ENCODE peak calls at places on chromosomes 2 and 18, in five cellular contexts. One of them, this sample, is unnamed.

GRCh38 chr2:64797881-64798590 is 144.3 kb upstream of the SERTAD2 start:
- DNase-seq in uterus: no peak
- DNase-seq in endothelial cell: no peak
- DNase-seq in brain microvascular endothelial cell: no peak
- DNase-seq in B cell: no peak
- DNase-seq in this sample: no peak

GRCh38 chr18:11154369-11154982 is 5.1 kb upstream of the PIEZO2 start:
- DNase-seq in uterus: no peak
- DNase-seq in endothelial cell: no peak
- DNase-seq in brain microvascular endothelial cell: no peak
- DNase-seq in B cell: no peak
- DNase-seq in this sample: no peak

GRCh38 chr18:48718251-48718959 is 179.6 kb downstream of the CTIF start:
- DNase-seq in uterus: no peak
- DNase-seq in endothelial cell: no peak
- DNase-seq in brain microvascular endothelial cell: no peak
- DNase-seq in B cell: no peak
- DNase-seq in this sample: no peak

GRCh38 chr2:108268001-108268400 is 20.7 kb upstream of the SULT1C2 start:
- DNase-seq in uterus: no peak
- DNase-seq in endothelial cell: no peak
- DNase-seq in brain microvascular endothelial cell: peak
- DNase-seq in B cell: no peak
- DNase-seq in this sample: no peak

GRCh38 chr2:102967451-102967850 is 205.6 kb downstream of the TMEM182 start:
- DNase-seq in uterus: no peak
- DNase-seq in endothelial cell: no peak
- DNase-seq in brain microvascular endothelial cell: no peak
- DNase-seq in B cell: no peak
- DNase-seq in this sample: no peak

GRCh38 chr2:42266236-42266635 is 94.8 kb downstream of the COX7A2L start:
- DNase-seq in uterus: no peak
- DNase-seq in endothelial cell: no peak
- DNase-seq in brain microvascular endothelial cell: no peak
- DNase-seq in B cell: no peak
- DNase-seq in this sample: no peak

GRCh38 chr2:233418761-233419625 is 64.7 kb downstream of the DGKD start:
- DNase-seq in uterus: no peak
- DNase-seq in endothelial cell: no peak
- DNase-seq in brain microvascular endothelial cell: peak
- DNase-seq in B cell: peak
- DNase-seq in this sample: no peak

GRCh38 chr2:113233593-113234550 is 44.8 kb downstream of the PAX8 start:
- DNase-seq in uterus: no peak
- DNase-seq in endothelial cell: no peak
- DNase-seq in brain microvascular endothelial cell: no peak
- DNase-seq in B cell: no peak
- DNase-seq in this sample: no peak

GRCh38 chr2:218812861-218813260 is 18.7 kb downstream of the PRKAG3 start:
- DNase-seq in uterus: no peak
- DNase-seq in endothelial cell: no peak
- DNase-seq in brain microvascular endothelial cell: no peak
- DNase-seq in B cell: no peak
- DNase-seq in this sample: no peak

GRCh38 chr2:30235859-30236535 is 4.7 kb downstream of the LBH start:
- DNase-seq in uterus: no peak
- DNase-seq in endothelial cell: no peak
- DNase-seq in brain microvascular endothelial cell: no peak
- DNase-seq in B cell: no peak
- DNase-seq in this sample: no peak

GRCh38 chr18:73577365-73577764 is 570.3 kb downstream of the FBXO15 start:
- DNase-seq in uterus: no peak
- DNase-seq in endothelial cell: no peak
- DNase-seq in brain microvascular endothelial cell: no peak
- DNase-seq in B cell: no peak
- DNase-seq in this sample: no peak

GRCh38 chr18:50051288-50051687 is 143.7 kb downstream of the MYO5B start:
- DNase-seq in uterus: no peak
- DNase-seq in endothelial cell: no peak
- DNase-seq in brain microvascular endothelial cell: no peak
- DNase-seq in B cell: no peak
- DNase-seq in this sample: no peak

GRCh38 chr2:19476347-19476746 is 117.9 kb upstream of the OSR1 start:
- DNase-seq in uterus: no peak
- DNase-seq in endothelial cell: no peak
- DNase-seq in brain microvascular endothelial cell: no peak
- DNase-seq in B cell: no peak
- DNase-seq in this sample: no peak

GRCh38 chr2:142918624-142919023 is 41.2 kb downstream of the KYNU start:
- DNase-seq in uterus: no peak
- DNase-seq in endothelial cell: no peak
- DNase-seq in brain microvascular endothelial cell: no peak
- DNase-seq in B cell: no peak
- DNase-seq in this sample: no peak

GRCh38 chr2:6692061-6692460 is 173.6 kb downstream of the CMPK2 start:
- DNase-seq in uterus: no peak
- DNase-seq in endothelial cell: no peak
- DNase-seq in brain microvascular endothelial cell: no peak
- DNase-seq in B cell: no peak
- DNase-seq in this sample: no peak

GRCh38 chr18:28073658-28074057 is 103.3 kb downstream of the CDH2 start:
- DNase-seq in uterus: no peak
- DNase-seq in endothelial cell: no peak
- DNase-seq in brain microvascular endothelial cell: no peak
- DNase-seq in B cell: no peak
- DNase-seq in this sample: no peak

GRCh38 chr2:168961450-168962229 is 60.5 kb downstream of the G6PC2 start:
- DNase-seq in uterus: no peak
- DNase-seq in endothelial cell: peak
- DNase-seq in brain microvascular endothelial cell: peak
- DNase-seq in B cell: peak
- DNase-seq in this sample: peak

GRCh38 chr18:13452448-13452811 is 233.9 kb downstream of the LDLRAD4 start:
- DNase-seq in uterus: peak
- DNase-seq in endothelial cell: no peak
- DNase-seq in brain microvascular endothelial cell: peak
- DNase-seq in B cell: no peak
- DNase-seq in this sample: no peak

GRCh38 chr2:217309056-217309455 is 449.2 kb upstream of the TNP1 start:
- DNase-seq in uterus: no peak
- DNase-seq in endothelial cell: no peak
- DNase-seq in brain microvascular endothelial cell: no peak
- DNase-seq in B cell: no peak
- DNase-seq in this sample: no peak

GRCh38 chr2:101802329-101802728 is 104.8 kb downstream of the MAP4K4 start:
- DNase-seq in uterus: no peak
- DNase-seq in endothelial cell: no peak
- DNase-seq in brain microvascular endothelial cell: no peak
- DNase-seq in B cell: no peak
- DNase-seq in this sample: no peak

GRCh38 chr2:54239427-54239826 is 16.6 kb downstream of the TSPYL6 start:
- DNase-seq in uterus: no peak
- DNase-seq in endothelial cell: no peak
- DNase-seq in brain microvascular endothelial cell: peak
- DNase-seq in B cell: no peak
- DNase-seq in this sample: no peak

GRCh38 chr2:101698419-101699190 is 1.1 kb downstream of the MAP4K4 start:
- DNase-seq in uterus: no peak
- DNase-seq in endothelial cell: no peak
- DNase-seq in brain microvascular endothelial cell: no peak
- DNase-seq in B cell: no peak
- DNase-seq in this sample: no peak

GRCh38 chr2:95271381-95271971 is 2.8 kb upstream of the PROM2 start:
- DNase-seq in uterus: no peak
- DNase-seq in endothelial cell: no peak
- DNase-seq in brain microvascular endothelial cell: no peak
- DNase-seq in B cell: no peak
- DNase-seq in this sample: no peak

DNA sequence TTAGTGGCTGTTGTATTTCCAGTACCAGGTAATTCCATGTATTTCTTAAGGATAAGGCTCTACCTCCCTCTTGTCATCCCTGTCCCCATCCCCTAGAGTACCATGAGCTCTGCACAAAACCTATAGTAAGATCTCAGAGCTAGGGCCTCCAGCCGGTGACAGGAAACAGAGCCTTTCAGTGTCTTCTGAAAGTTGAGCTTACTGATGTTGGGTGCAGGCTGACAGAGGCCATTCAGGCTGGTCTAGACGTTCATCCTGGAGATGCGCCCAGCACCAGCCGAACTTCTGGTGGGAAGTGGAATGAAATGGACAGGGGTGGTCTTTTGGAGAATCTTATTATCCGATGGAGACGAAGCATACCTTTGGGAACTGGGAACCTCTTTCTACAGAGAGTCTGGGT is 16.7 kb upstream of the LYPD6B start:
- DNase-seq in uterus: no peak
- DNase-seq in endothelial cell: no peak
- DNase-seq in brain microvascular endothelial cell: no peak
- DNase-seq in B cell: no peak
- DNase-seq in this sample: no peak
- TF ChIP-seq CTCF in uterus: no peak
- TF ChIP-seq CTCF in endothelial cell: no peak
- TF ChIP-seq CTCF in brain microvascular endothelial cell: no peak
- TF ChIP-seq CTCF in B cell: no peak
- TF ChIP-seq CTCF in this sample: no peak

DNA sequence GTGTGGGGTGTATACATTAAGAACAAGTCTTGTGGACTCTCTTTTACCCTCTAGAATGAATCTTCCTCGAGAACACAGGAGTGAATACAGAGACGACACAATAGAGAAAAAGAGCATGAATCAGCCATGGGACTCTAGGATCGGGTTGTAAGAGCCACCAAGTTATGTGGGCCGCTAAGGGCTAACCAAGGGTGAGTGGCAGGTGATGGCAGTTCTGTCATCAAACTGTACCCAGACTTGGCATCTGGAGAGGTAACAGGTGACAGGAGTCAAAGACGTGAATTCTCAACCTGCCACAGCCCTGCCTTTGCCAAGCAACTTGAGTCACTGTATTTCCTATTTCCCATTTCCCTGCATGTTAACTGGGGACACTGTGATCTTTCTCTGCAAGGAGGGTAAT is 11.2 kb downstream of the SERPINE2 start:
- DNase-seq in uterus: no peak
- DNase-seq in endothelial cell: no peak
- DNase-seq in brain microvascular endothelial cell: no peak
- DNase-seq in B cell: no peak
- DNase-seq in this sample: no peak
- TF ChIP-seq CTCF in uterus: no peak
- TF ChIP-seq CTCF in endothelial cell: no peak
- TF ChIP-seq CTCF in brain microvascular endothelial cell: no peak
- TF ChIP-seq CTCF in B cell: no peak
- TF ChIP-seq CTCF in this sample: no peak

GRCh38 chr18:55275042-55275897 is 312.7 kb downstream of the TCF4 start:
- DNase-seq in uterus: no peak
- DNase-seq in endothelial cell: no peak
- DNase-seq in brain microvascular endothelial cell: peak
- DNase-seq in B cell: no peak
- DNase-seq in this sample: no peak
- TF ChIP-seq CTCF in uterus: no peak
- TF ChIP-seq CTCF in endothelial cell: peak
- TF ChIP-seq CTCF in brain microvascular endothelial cell: peak
- TF ChIP-seq CTCF in B cell: peak
- TF ChIP-seq CTCF in this sample: peak

DNA sequence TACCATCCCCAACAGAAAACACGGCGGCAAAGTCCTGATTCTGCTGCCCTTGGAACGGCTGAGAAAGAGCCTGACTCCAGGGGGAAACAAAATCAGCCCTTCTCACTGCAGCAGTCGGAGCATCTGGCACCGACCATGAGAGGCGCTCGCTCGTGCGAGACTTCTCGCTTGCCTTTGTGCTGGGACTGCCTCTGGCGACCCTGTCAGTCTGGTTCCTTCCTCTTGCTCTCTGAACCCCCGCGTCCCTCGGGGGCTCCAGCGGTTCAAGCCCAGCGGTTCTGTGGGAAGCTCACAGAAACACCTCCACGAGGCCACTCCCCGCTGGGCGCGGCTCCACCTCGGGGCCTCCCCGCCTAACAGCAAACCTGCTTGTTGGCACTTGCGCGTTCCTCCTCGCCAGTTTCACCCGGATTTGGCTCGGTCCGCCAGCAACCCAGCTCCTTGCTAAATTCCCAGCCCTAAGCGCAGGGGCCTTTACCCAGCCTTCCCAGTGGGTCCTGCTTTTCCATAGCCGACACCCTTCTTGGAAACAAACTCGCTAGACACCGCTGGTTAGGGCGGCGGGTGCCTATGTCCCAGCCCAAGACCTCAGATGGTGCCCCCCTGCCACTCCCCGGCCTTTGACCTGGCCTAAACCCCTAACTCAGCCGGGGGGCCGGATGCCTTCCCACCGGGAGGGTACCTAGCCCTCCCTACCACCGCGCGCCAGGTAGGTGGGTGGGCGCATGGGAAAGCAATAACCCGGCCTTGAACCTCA is 2.2 kb downstream of the RND3 start:
- DNase-seq in uterus: peak
- DNase-seq in endothelial cell: peak
- DNase-seq in brain microvascular endothelial cell: no peak
- DNase-seq in B cell: no peak
- DNase-seq in this sample: peak
- TF ChIP-seq CTCF in uterus: peak
- TF ChIP-seq CTCF in endothelial cell: no peak
- TF ChIP-seq CTCF in brain microvascular endothelial cell: peak
- TF ChIP-seq CTCF in B cell: no peak
- TF ChIP-seq CTCF in this sample: no peak

GRCh38 chr2:24885221-24886113 is 34.6 kb downstream of the ADCY3 start:
- DNase-seq in uterus: no peak
- DNase-seq in endothelial cell: no peak
- DNase-seq in brain microvascular endothelial cell: no peak
- DNase-seq in B cell: no peak
- DNase-seq in this sample: no peak

GRCh38 chr2:24881158-24881557 is 38.9 kb downstream of the ADCY3 start:
- DNase-seq in uterus: no peak
- DNase-seq in endothelial cell: no peak
- DNase-seq in brain microvascular endothelial cell: no peak
- DNase-seq in B cell: no peak
- DNase-seq in this sample: no peak

GRCh38 chr2:24878341-24878740 is 41.7 kb downstream of the ADCY3 start:
- DNase-seq in uterus: no peak
- DNase-seq in endothelial cell: no peak
- DNase-seq in brain microvascular endothelial cell: no peak
- DNase-seq in B cell: no peak
- DNase-seq in this sample: no peak

GRCh38 chr2:24883946-24884345 is 36.1 kb downstream of the ADCY3 start:
- DNase-seq in uterus: peak
- DNase-seq in endothelial cell: no peak
- DNase-seq in brain microvascular endothelial cell: no peak
- DNase-seq in B cell: no peak
- DNase-seq in this sample: no peak

GRCh38 chr2:24881623-24882022 is 38.4 kb downstream of the ADCY3 start:
- DNase-seq in uterus: no peak
- DNase-seq in endothelial cell: no peak
- DNase-seq in brain microvascular endothelial cell: no peak
- DNase-seq in B cell: no peak
- DNase-seq in this sample: no peak
- TF ChIP-seq CTCF in uterus: no peak
- TF ChIP-seq CTCF in endothelial cell: no peak
- TF ChIP-seq CTCF in brain microvascular endothelial cell: peak
- TF ChIP-seq CTCF in B cell: no peak
- TF ChIP-seq CTCF in this sample: peak

This sample was measured in keratinocyte.